ENCODE peak calls at places on chromosomes 5 and 9, in eight cellular contexts. S, O, K, E, M, T, L and C are unnamed samples.

GRCh38 chr5:67353500-67353931 is 156.9 kb upstream of the CD180 start:
- DNase-seq in O (no peak), K (no peak), L (peak), S (no peak), T (no peak), E (no peak), M (no peak), C (no peak)

GRCh38 chr9:128059365-128059983 is 7.6 kb downstream of the NAIF1 start:
- DNase-seq in M (peak), K (no peak), L (no peak), S (no peak), T (no peak), O (no peak), E (no peak), C (no peak)

GRCh38 chr9:85067792-85068191 is 398.3 kb downstream of the NTRK2 start:
- DNase-seq in O (no peak), K (no peak), L (no peak), E (no peak), T (no peak), S (no peak), M (no peak), C (no peak)

GRCh38 chr5:110092955-110093785 is 403.4 kb downstream of the MAN2A1 start:
- DNase-seq in O (no peak), M (no peak), E (no peak), T (no peak), L (no peak), K (no peak), S (no peak), C (no peak)

GRCh38 chr5:59025734-59026133 is 442.9 kb downstream of the RAB3C start:
- DNase-seq in T (no peak), L (no peak), O (no peak), K (no peak), E (no peak), S (no peak), M (no peak), C (no peak)

GRCh38 chr9:133028221-133028620 is 2.6 kb upstream of the GTF3C5 start:
- DNase-seq in L (no peak), T (no peak), K (no peak), E (no peak), O (no peak), M (no peak), S (no peak), C (no peak)

GRCh38 chr5:37859805-37860204 is 20.0 kb upstream of the GDNF start:
- DNase-seq in L (no peak), E (peak), M (no peak), T (no peak), S (no peak), O (no peak), K (no peak), C (no peak)

GRCh38 chr9:136374183-136374575 is 710 bp upstream of the CARD9 start:
- DNase-seq in E (no peak), L (no peak), K (no peak), O (no peak), T (no peak), M (no peak), S (no peak), C (no peak)

GRCh38 chr5:93532370-93532769 is 48.6 kb downstream of the NR2F1-AS1 start:
- DNase-seq in T (no peak), E (no peak), K (no peak), S (no peak), M (peak), O (peak), L (peak), C (no peak)

GRCh38 chr5:149166128-149166527 is 24.8 kb downstream of the ABLIM3 start:
- DNase-seq in K (no peak), M (no peak), E (no peak), O (no peak), S (no peak), T (no peak), L (no peak), C (no peak)

GRCh38 chr9:115146581-115147021 is 28.6 kb upstream of the TNC start:
- DNase-seq in L (peak), E (no peak), T (no peak), O (no peak), S (no peak), K (no peak), M (no peak), C (no peak)

GRCh38 chr9:1005043-1005667 is 28.7 kb downstream of the DMRT3 start:
- DNase-seq in M (no peak), O (no peak), L (peak), T (peak), K (no peak), E (peak), S (no peak), C (no peak)

GRCh38 chr5:1299511-1299850 is 4.6 kb upstream of the TERT start:
- DNase-seq in E (no peak), O (no peak), K (no peak), L (no peak), S (no peak), T (no peak), M (no peak), C (no peak)

GRCh38 chr5:83991566-83992224 is 271.0 kb upstream of the HAPLN1 start:
- DNase-seq in L (no peak), E (no peak), K (no peak), M (no peak), T (no peak), O (no peak), S (no peak), C (no peak)

GRCh38 chr5:80915716-80916115 is 44.4 kb upstream of the RASGRF2 start:
- DNase-seq in S (no peak), E (no peak), M (no peak), K (no peak), O (no peak), L (no peak), T (no peak), C (no peak)

GRCh38 chr5:111948517-111948916 is 191.5 kb upstream of the NREP start:
- DNase-seq in L (peak), K (no peak), S (no peak), E (no peak), T (no peak), M (no peak), O (no peak), C (no peak)

GRCh38 chr5:113166710-113167366 is 190.2 kb downstream of the DCP2 start:
- DNase-seq in T (no peak), L (peak), E (no peak), S (no peak), M (no peak), K (no peak), O (no peak), C (no peak)

GRCh38 chr5:135020111-135020895 is 13.7 kb downstream of the PITX1 start:
- DNase-seq in S (peak), K (no peak), L (no peak), E (no peak), M (peak), O (no peak), T (peak), C (no peak)

GRCh38 chr9:133638076-133638475 is 1.9 kb downstream of the DBH start:
- DNase-seq in K (no peak), S (no peak), L (no peak), M (no peak), T (no peak), E (no peak), O (no peak), C (no peak)

GRCh38 chr5:174056064-174056842 is 10.7 kb downstream of the NSG2 start:
- DNase-seq in E (no peak), L (no peak), K (no peak), M (no peak), O (no peak), T (no peak), S (no peak), C (no peak)

GRCh38 chr5:18745988-18746615 is 1111.8 kb downstream of the TAF11L14 start:
- DNase-seq in L (peak), S (no peak), E (peak), O (no peak), K (peak), T (no peak), M (no peak), C (no peak)

GRCh38 chr5:57824047-57824446 is 341.4 kb upstream of the ACTBL2 start:
- DNase-seq in E (no peak), O (no peak), M (no peak), L (peak), T (no peak), S (no peak), K (no peak), C (no peak)

DNA sequence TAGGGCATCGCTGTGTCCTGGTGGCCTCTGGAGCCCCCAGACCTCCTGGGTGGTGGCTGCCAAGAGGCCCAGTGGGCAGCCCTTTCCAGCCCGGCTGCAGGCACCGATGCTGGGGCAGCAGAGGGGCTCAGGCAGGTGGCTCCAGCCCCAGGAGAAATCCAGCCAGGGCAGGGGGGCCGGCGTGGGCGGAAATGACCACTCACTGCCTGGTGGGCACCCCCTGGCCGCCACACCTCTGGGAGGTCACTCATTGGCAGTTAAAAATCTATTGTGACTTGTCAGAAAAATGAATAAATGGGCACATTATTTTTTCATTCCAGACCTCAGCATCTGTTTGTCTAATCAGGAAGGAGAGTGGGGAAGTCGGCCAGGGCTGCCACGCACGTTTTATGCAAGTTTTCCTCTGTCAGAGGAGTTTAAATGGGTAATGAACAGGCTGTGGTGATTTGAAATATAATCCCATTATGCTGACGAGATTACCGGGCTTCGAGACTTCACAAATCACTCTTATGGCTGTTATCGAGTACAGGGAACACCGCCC is 171.9 kb downstream of the GAPVD1 start:
- DNase-seq in E (no peak), T (no peak), O (no peak), S (no peak), M (no peak), L (no peak), K (no peak), C (no peak)
- TF ChIP-seq CTCF in E (no peak), T (no peak), O (no peak), S (no peak), M (no peak), L (no peak), K (no peak), C (no peak)

GRCh38 chr9:61634192-61634591 is 444.4 kb downstream of the SPATA31A7 start:
- DNase-seq in L (no peak), S (no peak), E (no peak), O (no peak), T (no peak), K (no peak), M (no peak), C (no peak)
- TF ChIP-seq CTCF in L (no peak), S (no peak), E (no peak), O (no peak), T (no peak), K (no peak), M (no peak), C (no peak)

DNA sequence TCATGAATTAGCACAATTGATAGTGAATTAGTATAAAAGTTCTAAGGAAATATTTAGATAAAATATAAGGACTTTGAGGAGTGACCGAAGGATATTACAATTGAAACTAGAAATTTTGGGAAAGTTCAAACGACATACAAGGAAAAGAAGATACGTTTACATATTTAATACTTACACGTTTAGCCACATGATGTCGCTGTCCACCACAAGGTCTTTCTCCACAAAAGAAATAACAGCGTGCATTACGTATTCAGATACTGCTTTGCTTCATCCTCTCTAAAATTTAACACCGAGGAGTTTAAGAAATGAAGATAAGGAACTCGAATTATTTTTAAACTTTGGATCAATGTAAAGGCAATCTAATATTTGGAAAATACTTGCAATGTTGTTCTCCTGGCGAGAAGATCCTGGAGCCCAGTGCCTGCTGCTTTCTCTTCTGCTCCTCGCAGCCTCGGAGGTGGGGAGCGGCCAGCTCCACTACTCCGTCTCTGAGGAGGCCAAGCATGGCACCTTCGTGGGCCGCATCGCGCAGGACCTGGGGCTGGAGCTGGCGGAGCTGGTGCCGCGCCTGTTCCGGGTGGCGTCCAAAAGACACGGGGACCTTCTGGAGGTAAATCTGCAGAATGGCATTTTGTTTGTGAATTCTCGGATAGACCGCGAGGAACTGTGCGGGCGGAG is at the start of gene PCDHA3:
- DNase-seq in T (no peak), O (no peak), L (no peak), E (no peak), M (no peak), S (no peak), K (no peak), C (no peak)
- TF ChIP-seq CTCF in T (peak), O (no peak), L (peak), E (no peak), M (no peak), S (peak), K (no peak), C (no peak)

GRCh38 chr5:167964529-167964928 is 326.9 kb upstream of the WWC1 start:
- DNase-seq in M (no peak), L (no peak), E (no peak), T (no peak), K (no peak), S (no peak), O (no peak), C (no peak)
- TF ChIP-seq CTCF in M (no peak), L (peak), E (no peak), T (no peak), K (no peak), S (no peak), O (no peak), C (no peak)

DNA sequence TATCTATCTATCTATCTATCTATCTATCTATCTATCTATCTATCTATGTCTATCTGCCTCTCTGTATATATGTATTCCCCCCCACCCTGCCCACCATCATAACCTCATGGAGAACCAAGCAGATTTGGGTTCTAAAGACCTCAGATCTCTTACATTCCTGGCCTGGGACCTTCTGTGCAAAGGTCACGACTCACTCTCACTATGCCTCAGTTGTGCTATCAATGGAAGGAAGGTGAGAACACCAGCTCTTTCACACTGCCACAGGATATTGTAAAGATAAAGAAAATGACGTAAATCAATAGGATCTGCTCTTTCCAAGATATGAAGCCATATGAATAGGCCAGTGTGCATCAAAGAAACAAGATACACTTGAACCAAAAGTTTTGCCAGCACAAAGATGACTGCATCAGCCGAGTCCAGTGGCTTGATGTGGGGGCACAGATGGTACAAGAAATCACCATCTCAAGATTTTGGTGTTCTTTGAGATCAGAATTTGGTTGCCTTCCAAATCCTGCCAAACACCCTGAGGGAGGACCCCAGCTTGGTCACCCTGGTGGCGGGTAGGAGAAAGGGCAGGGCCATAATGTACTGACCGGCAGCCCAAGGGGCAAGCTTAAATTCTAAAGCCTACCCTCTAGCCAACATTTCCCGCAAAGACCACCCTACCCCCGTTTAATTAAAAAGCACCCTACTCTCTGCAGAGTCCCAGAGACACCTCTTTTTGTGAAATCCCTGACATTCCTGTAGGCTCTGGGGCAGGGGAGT is 8.4 kb upstream of the FGF1 start:
- DNase-seq in E (no peak), S (no peak), M (no peak), K (no peak), L (no peak), T (no peak), O (no peak), C (no peak)
- TF ChIP-seq CTCF in E (no peak), S (peak), M (no peak), K (no peak), L (peak), T (peak), O (no peak), C (peak)

GRCh38 chr5:96516631-96517071 is 83.6 kb upstream of the PCSK1 start:
- DNase-seq in K (no peak), L (no peak), E (no peak), M (no peak), S (no peak), O (no peak), T (no peak), C (no peak)
- TF ChIP-seq CTCF in K (no peak), L (no peak), E (no peak), M (no peak), S (no peak), O (no peak), T (no peak), C (no peak)

GRCh38 chr5:126435261-126435660 is 12.1 kb downstream of the GRAMD2B start:
- DNase-seq in M (no peak), L (no peak), E (no peak), T (no peak), S (no peak), K (no peak), O (no peak), C (no peak)

GRCh38 chr5:126438267-126438666 is 15.1 kb downstream of the GRAMD2B start:
- DNase-seq in L (no peak), K (no peak), E (no peak), O (no peak), M (no peak), T (no peak), S (no peak), C (no peak)

GRCh38 chr5:126433708-126434107 is 10.5 kb downstream of the GRAMD2B start:
- DNase-seq in E (no peak), S (no peak), M (no peak), O (no peak), L (no peak), K (no peak), T (no peak), C (no peak)

GRCh38 chr5:126437706-126438105 is 14.5 kb downstream of the GRAMD2B start:
- DNase-seq in M (no peak), O (no peak), L (no peak), S (no peak), K (no peak), E (no peak), T (no peak), C (no peak)

GRCh38 chr5:126435714-126436113 is 12.5 kb downstream of the GRAMD2B start:
- DNase-seq in S (no peak), O (no peak), E (no peak), L (no peak), M (no peak), T (no peak), K (no peak), C (no peak)
- TF ChIP-seq CTCF in S (no peak), O (no peak), E (no peak), L (no peak), M (no peak), T (no peak), K (no peak), C (no peak)

DNA sequence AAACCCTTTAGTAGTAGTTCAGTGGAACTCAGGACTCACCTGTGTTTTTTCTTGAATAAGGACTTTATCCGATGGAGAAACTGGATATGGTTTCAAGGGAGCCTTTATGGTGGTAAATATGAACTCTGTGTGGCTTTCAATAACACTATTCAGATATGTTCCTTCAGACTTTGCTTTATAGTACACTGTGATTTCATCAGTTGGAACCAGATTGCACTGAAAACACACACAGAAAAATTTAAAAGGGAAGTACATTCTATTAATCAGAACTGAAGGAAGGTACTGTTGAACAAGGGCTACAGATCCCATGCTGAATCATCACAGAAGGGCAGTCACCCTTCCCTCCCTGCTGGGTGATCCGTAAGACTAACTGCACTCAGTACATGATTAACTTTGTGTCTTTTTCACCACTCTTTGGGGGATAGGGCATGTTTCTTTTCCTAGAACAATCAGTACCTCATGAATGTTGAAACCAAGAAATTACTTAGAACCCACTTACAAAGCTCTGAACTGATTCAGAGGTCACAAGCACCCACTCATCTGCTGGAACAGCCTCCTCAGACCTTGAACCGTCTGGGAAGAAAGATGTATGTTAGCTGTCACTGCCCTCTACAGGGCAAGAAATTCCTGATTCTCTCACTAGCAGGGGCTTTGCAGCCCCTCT is 51.2 kb downstream of the IARS1 start:
- DNase-seq in M (no peak), K (no peak), O (no peak), T (no peak), E (no peak), S (no peak), L (peak), C (no peak)
- TF ChIP-seq CTCF in M (peak), K (no peak), O (no peak), T (peak), E (peak), S (no peak), L (peak), C (no peak)